ENCODE peak calls at places on chromosome 5, in six cellular contexts. One of them, this sample, is unnamed.

GRCh38 chr5:45110399-45110798 is 301.7 kb downstream of the MRPS30 start:
- DNase-seq in T-helper 2 cell: no peak
- DNase-seq in activated T-cell treated with anti-CD3 and anti-CD28 coated beads, Interleukin-2, amount 50 U/mL, for 72 hours: no peak
- DNase-seq in adrenal gland: no peak
- DNase-seq in T-cell: no peak
- DNase-seq in amygdala: no peak
- DNase-seq in this sample: no peak

GRCh38 chr5:19534751-19535150 is 453.2 kb downstream of the CDH18 start:
- DNase-seq in activated T-cell treated with anti-CD3 and anti-CD28 coated beads, Interleukin-2, amount 50 U/mL, for 72 hours: no peak
- DNase-seq in T-cell: no peak
- DNase-seq in T-helper 2 cell: no peak
- DNase-seq in amygdala: no peak
- DNase-seq in adrenal gland: no peak
- DNase-seq in this sample: no peak

GRCh38 chr5:43362725-43363435 is 49.3 kb downstream of the CCL28 start:
- DNase-seq in adrenal gland: no peak
- DNase-seq in T-helper 2 cell: no peak
- DNase-seq in T-cell: no peak
- DNase-seq in activated T-cell treated with anti-CD3 and anti-CD28 coated beads, Interleukin-2, amount 50 U/mL, for 72 hours: no peak
- DNase-seq in amygdala: no peak
- DNase-seq in this sample: no peak

GRCh38 chr5:74392698-74393431 is 247.7 kb downstream of the ENC1 start:
- DNase-seq in T-helper 2 cell: no peak
- DNase-seq in adrenal gland: no peak
- DNase-seq in activated T-cell treated with anti-CD3 and anti-CD28 coated beads, Interleukin-2, amount 50 U/mL, for 72 hours: no peak
- DNase-seq in T-cell: no peak
- DNase-seq in amygdala: no peak
- DNase-seq in this sample: no peak

GRCh38 chr5:127446626-127447025 is 70.8 kb upstream of the PRRC1 start:
- DNase-seq in amygdala: no peak
- DNase-seq in adrenal gland: no peak
- DNase-seq in T-cell: no peak
- DNase-seq in T-helper 2 cell: no peak
- DNase-seq in activated T-cell treated with anti-CD3 and anti-CD28 coated beads, Interleukin-2, amount 50 U/mL, for 72 hours: no peak
- DNase-seq in this sample: no peak

GRCh38 chr5:117201016-117201415 is 626.4 kb upstream of the SEMA6A start:
- DNase-seq in T-cell: no peak
- DNase-seq in adrenal gland: no peak
- DNase-seq in amygdala: no peak
- DNase-seq in T-helper 2 cell: no peak
- DNase-seq in activated T-cell treated with anti-CD3 and anti-CD28 coated beads, Interleukin-2, amount 50 U/mL, for 72 hours: no peak
- DNase-seq in this sample: no peak

GRCh38 chr5:157665467-157666085 is 5.8 kb upstream of the C5orf52 start:
- DNase-seq in T-helper 2 cell: no peak
- DNase-seq in activated T-cell treated with anti-CD3 and anti-CD28 coated beads, Interleukin-2, amount 50 U/mL, for 72 hours: no peak
- DNase-seq in T-cell: no peak
- DNase-seq in adrenal gland: peak
- DNase-seq in amygdala: no peak
- DNase-seq in this sample: no peak

GRCh38 chr5:150167163-150167798 is 703 bp downstream of the CDX1 start:
- DNase-seq in adrenal gland: no peak
- DNase-seq in activated T-cell treated with anti-CD3 and anti-CD28 coated beads, Interleukin-2, amount 50 U/mL, for 72 hours: no peak
- DNase-seq in T-cell: no peak
- DNase-seq in T-helper 2 cell: no peak
- DNase-seq in amygdala: no peak
- DNase-seq in this sample: no peak

GRCh38 chr5:67518227-67518626 is 321.6 kb upstream of the CD180 start:
- DNase-seq in activated T-cell treated with anti-CD3 and anti-CD28 coated beads, Interleukin-2, amount 50 U/mL, for 72 hours: no peak
- DNase-seq in adrenal gland: no peak
- DNase-seq in T-helper 2 cell: no peak
- DNase-seq in T-cell: no peak
- DNase-seq in amygdala: no peak
- DNase-seq in this sample: no peak

GRCh38 chr5:2751592-2752021 is at the start of gene IRX2:
- DNase-seq in T-helper 2 cell: no peak
- DNase-seq in T-cell: no peak
- DNase-seq in adrenal gland: no peak
- DNase-seq in activated T-cell treated with anti-CD3 and anti-CD28 coated beads, Interleukin-2, amount 50 U/mL, for 72 hours: no peak
- DNase-seq in amygdala: peak
- DNase-seq in this sample: no peak